ENCODE peak calls at places on chromosomes 16 and 17, in six cellular contexts. E, R, V, I, L and H are unnamed samples.

GRCh38 chr16:21163576-21163975 is 5.1 kb downstream of the LDAF1 start:
- DNase-seq in E (peak; percentile 66), R (no peak), V (no peak), I (no peak), L (no peak), H (no peak)

GRCh38 chr16:977096-977701 is 4.4 kb upstream of the SOX8 start:
- DNase-seq in E (no peak), R (no peak), V (no peak), I (no peak), L (no peak), H (no peak)

GRCh38 chr16:46638947-46639925 is 18.1 kb upstream of the SHCBP1 start:
- DNase-seq in E (peak; percentile 28), R (no peak), V (no peak), I (no peak), L (no peak), H (no peak)

GRCh38 chr17:32161506-32162365 is 19.4 kb downstream of the RHOT1 start:
- DNase-seq in E (peak; percentile 59), R (no peak), V (no peak), I (no peak), L (no peak), H (no peak)

GRCh38 chr17:75065562-75066151 is 18.6 kb downstream of the KCTD2 start:
- DNase-seq in E (no peak), R (no peak), V (no peak), I (no peak), L (no peak), H (no peak)

GRCh38 chr17:80441133-80441578 is 26.2 kb downstream of the ENDOV start:
- DNase-seq in E (peak; percentile 40), R (no peak), V (peak; percentile 76), I (no peak), L (no peak), H (no peak)

GRCh38 chr17:31313982-31314787 is at the start of gene EVI2B:
- DNase-seq in E (peak; percentile 82), R (no peak), V (peak; percentile 76), I (no peak), L (no peak), H (no peak)

GRCh38 chr17:70405492-70406220 is 236.3 kb downstream of the KCNJ2 start:
- DNase-seq in E (peak; percentile 99), R (no peak), V (peak; percentile 31), I (no peak), L (no peak), H (peak; percentile 52)

GRCh38 chr17:37714897-37715296 is 30.0 kb downstream of the HNF1B start:
- DNase-seq in E (peak; percentile 21), R (no peak), V (no peak), I (no peak), L (no peak), H (no peak)

GRCh38 chr17:65074778-65075250 is 18.3 kb upstream of the GNA13 start:
- DNase-seq in E (no peak), R (peak; percentile 80), V (no peak), I (no peak), L (peak; percentile 68), H (peak; percentile 29)

GRCh38 chr16:85421338-85422123 is 191.6 kb upstream of the GSE1 start:
- DNase-seq in E (no peak), R (no peak), V (no peak), I (no peak), L (peak; percentile 64), H (peak; percentile 59)

GRCh38 chr16:78291642-78292041 is 192.2 kb downstream of the WWOX start:
- DNase-seq in E (no peak), R (peak; percentile 35), V (no peak), I (no peak), L (no peak), H (no peak)

GRCh38 chr16:53207810-53208752 is 153.3 kb downstream of the CHD9 start:
- DNase-seq in E (peak; percentile 66), R (peak; percentile 67), V (peak; percentile 94), I (peak; percentile 39), L (no peak), H (no peak)

GRCh38 chr16:1786242-1787055 is 3.7 kb downstream of the NUBP2 start:
- DNase-seq in E (no peak), R (peak; percentile 16), V (no peak), I (no peak), L (peak; percentile 63), H (no peak)

GRCh38 chr17:11823862-11824261 is 173.4 kb downstream of the ZNF18 start:
- DNase-seq in E (no peak), R (no peak), V (no peak), I (no peak), L (no peak), H (no peak)

GRCh38 chr16:82899731-82900454 is 273.1 kb downstream of the CDH13 start:
- DNase-seq in E (no peak), R (no peak), V (no peak), I (no peak), L (no peak), H (no peak)

GRCh38 chr16:52561910-52562741 is 15.2 kb upstream of the TOX3 start:
- DNase-seq in E (no peak), R (peak; percentile 79), V (no peak), I (peak; percentile 75), L (no peak), H (no peak)

GRCh38 chr17:61878984-61879612 is 15.8 kb upstream of the BRIP1 start:
- DNase-seq in E (no peak), R (no peak), V (no peak), I (no peak), L (no peak), H (no peak)

GRCh38 chr17:14373587-14374259 is 72.8 kb downstream of the HS3ST3B1 start:
- DNase-seq in E (no peak), R (no peak), V (no peak), I (no peak), L (no peak), H (no peak)

GRCh38 chr17:45293413-45294211 is 23.2 kb downstream of the MAP3K14 start:
- DNase-seq in E (peak; percentile 90), R (peak; percentile 79), V (peak; percentile 27), I (peak; percentile 78), L (peak; percentile 83), H (peak; percentile 93)

GRCh38 chr16:14398014-14398717 is 231.9 kb downstream of the PARN start:
- DNase-seq in E (no peak), R (no peak), V (no peak), I (no peak), L (no peak), H (no peak)
- H3K27ac ChIP-seq in E (no peak overlapping the region), R (no peak overlapping the region), V (no peak overlapping the region), I (no peak overlapping the region), L (no peak overlapping the region), H (peak overlapping the region; percentile 80)

GRCh38 chr17:6948562-6948961 is 47.3 kb upstream of the ALOX12 start:
- DNase-seq in E (peak; percentile 44), R (no peak), V (no peak), I (no peak), L (no peak), H (no peak)

GRCh38 chr17:6948976-6949375 is 46.9 kb upstream of the ALOX12 start:
- DNase-seq in E (no peak), R (no peak), V (no peak), I (no peak), L (no peak), H (no peak)

GRCh38 chr17:6953689-6954088 is 42.2 kb upstream of the ALOX12 start:
- DNase-seq in E (peak; percentile 75), R (no peak), V (no peak), I (no peak), L (no peak), H (no peak)

GRCh38 chr17:6941989-6942388 is 53.9 kb upstream of the ALOX12 start:
- DNase-seq in E (no peak), R (no peak), V (no peak), I (no peak), L (no peak), H (no peak)

GRCh38 chr17:6947745-6948144 is 48.1 kb upstream of the ALOX12 start:
- DNase-seq in E (no peak), R (no peak), V (no peak), I (no peak), L (no peak), H (no peak)
- H3K27ac ChIP-seq in E (peak overlapping the region; percentile 48), R (no peak overlapping the region), V (no peak overlapping the region), I (no peak overlapping the region), L (no peak overlapping the region), H (no peak overlapping the region)

DNA sequence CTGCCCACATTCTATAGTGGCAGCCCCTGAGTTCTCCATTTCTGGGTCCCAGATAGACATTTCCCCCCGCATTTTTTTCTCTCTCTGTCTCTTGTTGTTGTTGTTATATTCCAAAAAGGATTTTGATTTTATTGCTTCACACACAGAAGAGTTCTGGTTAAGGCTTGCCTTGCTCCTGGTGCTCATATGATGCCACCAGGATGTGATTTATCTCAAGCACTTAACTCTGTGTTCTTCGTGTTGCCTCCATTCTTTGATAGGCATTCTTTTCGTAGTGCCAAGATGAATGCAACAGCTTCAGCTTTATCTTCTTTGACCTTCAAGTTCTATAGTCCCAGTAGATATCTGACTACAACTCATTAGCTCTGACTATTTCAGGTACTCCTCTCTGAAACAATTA is 9.1 kb downstream of the ITGA3 start:
- DNase-seq in E (no peak), R (no peak), V (no peak), I (no peak), L (no peak), H (no peak)
- H3K27ac ChIP-seq in E (peak overlapping the region; percentile 96), R (peak overlapping the region; percentile 53), V (no peak overlapping the region), I (peak overlapping the region; percentile 96), L (peak overlapping the region; percentile 85), H (peak overlapping the region; percentile 100)

DNA sequence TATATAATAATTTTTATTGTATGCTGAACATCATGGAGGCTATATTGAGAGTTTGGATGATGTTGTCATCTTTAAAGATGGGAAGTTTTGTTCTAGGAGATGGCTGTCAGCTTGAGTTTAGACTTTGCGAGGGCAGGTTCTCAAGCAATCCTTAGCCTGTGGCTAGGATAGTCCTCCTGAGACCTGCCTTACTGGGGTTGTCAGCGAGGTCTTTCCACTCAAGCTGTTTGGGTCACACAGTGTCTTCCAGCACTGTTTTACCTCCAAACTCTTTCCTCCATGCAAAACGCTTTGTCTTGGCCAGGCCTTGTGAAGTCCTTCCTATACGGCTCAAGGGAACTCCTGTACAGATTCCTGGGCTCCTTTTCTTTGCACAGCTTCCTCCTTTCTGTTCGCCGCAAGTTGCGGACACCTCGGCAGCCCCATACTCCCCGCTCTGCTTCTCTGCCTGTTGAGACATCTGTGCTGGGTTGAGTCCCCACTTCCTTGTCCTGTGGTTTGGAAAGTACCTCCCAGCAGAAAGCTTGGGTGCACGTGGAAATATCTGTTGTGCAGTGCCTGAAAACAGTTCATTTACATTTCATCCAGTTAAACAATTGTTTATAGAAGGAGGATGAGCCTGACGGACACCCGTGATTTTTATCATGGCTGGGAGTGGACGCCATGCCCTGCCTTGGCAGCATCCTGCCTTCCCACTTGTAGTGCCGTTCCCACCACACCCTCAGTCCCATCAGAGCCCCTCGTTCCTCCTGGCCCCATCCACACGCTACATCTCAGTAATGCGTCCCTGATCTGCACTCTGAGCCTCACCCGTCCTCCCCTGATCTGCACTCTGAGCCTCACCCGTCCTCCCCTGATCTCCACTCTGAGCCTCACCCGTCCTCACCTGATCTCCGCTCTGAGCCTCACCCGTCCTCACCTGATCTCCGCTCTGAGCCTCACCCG is 55.0 kb upstream of the CBFA2T3 start:
- DNase-seq in E (no peak), R (peak; percentile 34), V (no peak), I (peak; percentile 37), L (no peak), H (peak; percentile 42)
- H3K27ac ChIP-seq in E (no peak overlapping the region), R (no peak overlapping the region), V (no peak overlapping the region), I (no peak overlapping the region), L (no peak overlapping the region), H (no peak overlapping the region)